ENCODE peak calls at places on chromosome 13, in nine cellular contexts. W is upper lobe of right lung, U is thoracic aorta, K is transverse colon, G is right atrium auricular region, L is ovary, O is lung, I is NT2/D1, A is body of pancreas. Z is an unnamed sample. For H3K36me3 and H3K4me1, the result is how much of the 10 kb centered on the place peaks cover.

GRCh38 chr13:63112799-63113395 is 1697.2 kb upstream of the PCDH20 start:
- DNase-seq in W (no peak), U (no peak), K (no peak), G (no peak), L (no peak), O (no peak), I (no peak), A (peak), Z (no peak)

GRCh38 chr13:66847541-66847940 is 382.6 kb downstream of the PCDH9 start:
- DNase-seq in W (no peak), U (no peak), K (no peak), G (no peak), L (no peak), O (no peak), I (no peak), A (no peak), Z (no peak)

GRCh38 chr13:77544365-77544764 is 8.9 kb downstream of the SCEL start:
- DNase-seq in W (no peak), U (no peak), K (peak), G (peak), L (peak), O (peak), I (no peak), A (peak), Z (no peak)

GRCh38 chr13:44048326-44048725 is 168.6 kb downstream of the LACC1 start:
- DNase-seq in W (no peak), U (no peak), K (no peak), G (no peak), L (no peak), O (no peak), I (no peak), A (no peak), Z (no peak)

GRCh38 chr13:110562696-110563462 is 1.4 kb upstream of the RAB20 start:
- DNase-seq in W (peak), U (no peak), K (no peak), G (no peak), L (no peak), O (no peak), I (no peak), A (no peak), Z (no peak)

GRCh38 chr13:59488436-59488835 is 675.3 kb downstream of the DIAPH3 start:
- DNase-seq in W (no peak), U (no peak), K (no peak), G (no peak), L (no peak), O (no peak), I (no peak), A (no peak), Z (no peak)

GRCh38 chr13:70747305-70747704 is 639.1 kb upstream of the KLHL1 start:
- DNase-seq in W (no peak), U (no peak), K (no peak), G (no peak), L (no peak), O (no peak), I (no peak), A (no peak), Z (no peak)

GRCh38 chr13:42996584-42996983 is 4.5 kb upstream of the EPSTI1 start:
- DNase-seq in W (no peak), U (no peak), K (no peak), G (no peak), L (no peak), O (no peak), I (no peak), A (no peak), Z (no peak)

GRCh38 chr13:93296584-93296983 is 70.0 kb downstream of the GPC6 start:
- DNase-seq in W (no peak), U (no peak), K (no peak), G (no peak), L (no peak), O (no peak), I (no peak), A (no peak), Z (no peak)

GRCh38 chr13:73816702-73817101 is 317.5 kb downstream of the KLF12 start:
- DNase-seq in W (no peak), U (no peak), K (no peak), G (no peak), L (no peak), O (no peak), I (no peak), A (no peak), Z (no peak)

GRCh38 chr13:110363009-110363408 is 55.9 kb downstream of the COL4A2 start:
- DNase-seq in W (no peak), U (no peak), K (no peak), G (no peak), L (no peak), O (no peak), I (no peak), A (no peak), Z (no peak)

GRCh38 chr13:40971321-40971720 is 47.8 kb downstream of the ELF1 start:
- DNase-seq in W (no peak), U (no peak), K (no peak), G (no peak), L (no peak), O (no peak), I (no peak), A (no peak), Z (no peak)

GRCh38 chr13:40973409-40973808 is 45.7 kb downstream of the ELF1 start:
- DNase-seq in W (no peak), U (no peak), K (no peak), G (no peak), L (no peak), O (no peak), I (no peak), A (no peak), Z (no peak)

GRCh38 chr13:40970803-40971202 is 48.3 kb downstream of the ELF1 start:
- DNase-seq in W (no peak), U (no peak), K (no peak), G (no peak), L (no peak), O (no peak), I (no peak), A (no peak), Z (no peak)

GRCh38 chr13:40975441-40975840 is 43.7 kb downstream of the ELF1 start:
- DNase-seq in W (no peak), U (no peak), K (no peak), G (no peak), L (no peak), O (no peak), I (no peak), A (no peak), Z (no peak)

GRCh38 chr13:40974460-40975407 is 44.4 kb downstream of the ELF1 start:
- DNase-seq in W (no peak), U (no peak), K (peak), G (no peak), L (no peak), O (no peak), I (peak), A (peak), Z (no peak)
- H3K4me3 ChIP-seq in W (no peak), U (no peak), K (no peak), G (no peak), L (no peak), O (no peak), I (no peak), A (no peak), Z (no peak)

GRCh38 chr13:106987435-106987800 is 419.5 kb upstream of the ARGLU1 start:
- DNase-seq in W (no peak), U (no peak), K (no peak), G (no peak), L (no peak), O (no peak), I (no peak), A (no peak), Z (no peak)
- H3K36me3 ChIP-seq in W (under half), U (under half), K (under half), G (under half), L (under half), O (under half), I (under half), A (under half), Z (under half)

DNA sequence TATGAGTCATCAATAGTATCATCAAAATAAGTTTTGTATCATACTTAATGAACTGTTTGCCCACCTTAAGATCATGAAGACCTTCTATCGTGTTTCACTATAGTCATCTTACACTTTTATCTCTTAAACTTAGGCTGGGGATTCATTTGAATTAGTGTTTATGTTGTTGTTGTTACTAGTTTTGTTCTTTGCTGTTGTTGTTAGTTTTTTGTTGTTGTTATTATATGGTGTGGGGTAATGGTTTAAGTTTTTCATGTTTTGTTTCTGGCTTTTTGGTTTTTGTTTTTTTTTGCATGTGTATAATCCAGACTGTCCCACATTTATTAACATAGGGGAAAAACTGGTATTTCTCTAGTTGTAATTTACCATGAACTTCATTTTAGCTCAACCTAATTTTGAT is 965.1 kb upstream of the MIR17HG start:
- DNase-seq in W (no peak), U (no peak), K (no peak), G (no peak), L (no peak), O (no peak), I (no peak), A (no peak), Z (no peak)
- H3K4me1 ChIP-seq in W (under half), U (under half), K (under half), G (under half), L (under half), O (under half), I (under half), A (under half), Z (under half)

GRCh38 chr13:49400755-49401659 is 42.9 kb downstream of the CAB39L start:
- DNase-seq in W (no peak), U (no peak), K (peak), G (no peak), L (no peak), O (peak), I (no peak), A (peak), Z (no peak)
- H3K4me3 ChIP-seq in W (peak), U (peak), K (peak), G (peak), L (peak), O (no peak), I (no peak), A (no peak), Z (peak)

DNA sequence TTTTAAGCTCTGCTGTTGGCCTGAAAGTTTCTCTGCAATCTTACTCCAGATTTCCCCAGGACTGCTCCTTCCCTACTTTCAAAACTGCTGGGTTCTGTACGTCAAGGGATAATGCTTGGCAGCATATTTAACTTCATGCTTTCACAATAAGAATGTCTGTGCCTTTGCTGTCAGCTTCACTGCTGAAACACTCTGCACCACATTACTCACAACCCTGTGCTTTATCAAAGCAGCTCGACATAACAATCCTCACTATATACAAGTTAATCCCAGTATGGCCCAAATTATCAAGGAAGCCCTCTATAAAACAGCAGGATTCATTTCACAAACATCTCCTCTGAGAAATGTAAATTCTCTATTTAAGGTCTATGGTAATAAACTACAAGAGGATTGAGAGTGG is 17.5 kb downstream of the LATS2 start:
- DNase-seq in W (no peak), U (no peak), K (no peak), G (no peak), L (no peak), O (no peak), I (no peak), A (no peak), Z (no peak)
- H3K36me3 ChIP-seq in W (under half), U (under half), K (under half), G (under half), L (under half), O (under half), I (half or more), A (under half), Z (under half)

DNA sequence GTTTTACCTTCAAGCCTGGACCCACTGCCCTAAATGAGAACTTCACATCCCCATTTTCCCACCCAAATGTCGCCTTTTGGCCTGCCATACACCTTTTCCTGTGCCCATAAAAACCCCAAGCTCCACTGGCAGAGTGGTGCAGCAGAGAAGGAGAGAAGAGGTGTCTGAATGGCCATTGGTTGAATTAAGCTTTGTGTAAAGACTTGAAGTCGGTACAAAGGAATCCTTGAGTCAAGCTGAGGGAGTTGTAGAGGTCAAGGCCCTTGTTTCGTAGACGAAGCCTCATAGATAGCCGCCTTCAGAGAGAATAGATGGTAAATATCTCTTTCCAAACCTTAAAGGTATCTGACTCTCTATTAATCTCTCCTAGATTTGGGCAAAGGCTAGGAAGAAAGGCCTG is 1479.2 kb upstream of the PRR20A start:
- DNase-seq in W (no peak), U (no peak), K (no peak), G (no peak), L (no peak), O (no peak), I (no peak), A (no peak), Z (no peak)
- H3K4me1 ChIP-seq in W (under half), U (under half), K (under half), G (under half), L (under half), O (under half), I (under half), A (under half), Z (under half)

DNA sequence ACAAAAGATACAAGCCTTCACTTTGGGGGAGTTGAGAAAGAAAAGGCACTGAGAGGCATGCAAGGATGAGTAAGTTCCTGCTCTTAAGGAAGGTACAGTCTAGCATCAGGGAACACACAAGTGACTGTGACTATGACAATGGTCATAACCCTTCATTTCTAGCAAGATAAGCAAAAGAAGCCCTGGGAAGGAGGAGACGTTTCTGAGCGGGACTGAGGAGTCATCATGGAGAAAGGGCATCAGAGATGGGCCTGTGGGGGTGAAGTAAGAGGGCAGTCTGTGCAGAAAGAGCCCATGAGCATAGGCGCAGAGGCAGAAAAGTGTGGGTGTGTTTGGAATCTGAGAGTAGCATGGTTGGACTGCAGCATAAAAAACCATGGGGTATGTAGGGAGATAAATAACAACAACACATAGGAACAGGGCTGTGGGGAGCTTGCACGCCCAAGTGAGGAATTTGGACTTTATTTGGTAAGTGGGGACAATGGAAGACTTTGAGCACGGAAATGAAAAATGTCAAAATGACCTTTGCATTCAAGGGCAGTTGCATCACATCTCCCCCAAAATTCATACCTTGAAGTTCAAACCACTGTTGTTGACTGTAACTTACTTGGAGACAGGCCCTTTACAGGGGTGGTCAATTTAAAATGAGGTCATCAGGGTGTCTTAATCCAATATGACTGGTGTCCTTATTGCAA is 86.7 kb downstream of the MBNL2 start:
- DNase-seq in W (no peak), U (no peak), K (no peak), G (no peak), L (no peak), O (no peak), I (no peak), A (no peak), Z (no peak)
- H3K4me3 ChIP-seq in W (no peak), U (no peak), K (no peak), G (no peak), L (no peak), O (no peak), I (no peak), A (no peak), Z (no peak)

DNA sequence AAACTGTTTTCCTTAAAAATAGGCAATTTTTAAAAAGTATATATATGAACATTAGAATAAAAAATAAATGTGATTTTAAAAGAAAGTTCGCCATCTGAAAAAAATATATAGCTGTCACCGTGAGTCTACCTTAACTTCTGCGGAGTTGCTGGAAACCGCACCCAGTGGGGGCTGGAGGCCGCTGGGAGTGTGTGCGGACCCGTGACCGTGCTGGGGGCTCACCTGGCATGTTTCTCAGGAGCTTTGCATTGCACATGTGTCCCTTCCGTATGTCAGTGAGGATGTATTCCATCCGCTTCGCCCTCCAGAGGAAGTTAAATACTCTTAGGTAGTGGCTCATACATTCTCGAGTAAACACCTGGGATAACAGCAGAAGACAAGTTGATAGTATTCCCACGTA is 71.7 kb downstream of the TUBGCP3 start:
- DNase-seq in W (no peak), U (no peak), K (no peak), G (no peak), L (no peak), O (no peak), I (no peak), A (no peak), Z (no peak)
- H3K36me3 ChIP-seq in W (half or more), U (under half), K (under half), G (under half), L (under half), O (under half), I (under half), A (under half), Z (under half)

Z was measured in esophagus squamous epithelium.